ENCODE peak calls at places on chromosome 16, in four cellular contexts. H is heart right ventricle, S is neural progenitor cell, G is sigmoid colon. L is an unnamed sample.

GRCh38 chr16:47460301-47460754 is 535 bp downstream of the ITFG1 start:
- DNase-seq in H (no peak), S (no peak), G (no peak), L (no peak)

GRCh38 chr16:53089434-53090270 is 34.9 kb downstream of the CHD9 start:
- DNase-seq in H (no peak), S (peak), G (peak), L (no peak)

GRCh38 chr16:6193718-6194117 is 1096.1 kb upstream of the EEF2KMT start:
- DNase-seq in H (no peak), S (peak), G (no peak), L (no peak)

GRCh38 chr16:2339521-2340484 is 725 bp downstream of the ABCA3 start:
- DNase-seq in H (peak), S (peak), G (peak), L (no peak)

GRCh38 chr16:1534021-1535020 is 855 bp downstream of the TMEM204 start:
- DNase-seq in H (peak), S (no peak), G (no peak), L (no peak)

GRCh38 chr16:9911231-9911630 is 271.0 kb downstream of the GRIN2A start:
- DNase-seq in H (no peak), S (no peak), G (no peak), L (no peak)

GRCh38 chr16:84109598-84110325 is 7.0 kb downstream of the MBTPS1 start:
- DNase-seq in H (no peak), S (no peak), G (no peak), L (no peak)

GRCh38 chr16:53605356-53605755 is 98.3 kb downstream of the RPGRIP1L start:
- DNase-seq in H (no peak), S (no peak), G (no peak), L (no peak)

GRCh38 chr16:20410153-20410723 is 904 bp downstream of the ACSM5 start:
- DNase-seq in H (no peak), S (no peak), G (no peak), L (no peak)

GRCh38 chr16:30918614-30919013 is 4.8 kb upstream of the FBXL19 start:
- DNase-seq in H (no peak), S (no peak), G (no peak), L (no peak)

GRCh38 chr16:55323637-55324490 is at the start of gene IRX6:
- DNase-seq in H (peak), S (peak), G (no peak), L (no peak)

GRCh38 chr16:30585022-30585399 is 486 bp downstream of the ZNF785 start:
- DNase-seq in H (no peak), S (peak), G (peak), L (no peak)

GRCh38 chr16:6946106-6946505 is 386.5 kb upstream of the RBFOX1 start:
- DNase-seq in H (no peak), S (no peak), G (no peak), L (no peak)

GRCh38 chr16:67110136-67110847 is 551 bp downstream of the PHAF1 start:
- DNase-seq in H (no peak), S (peak), G (no peak), L (no peak)

GRCh38 chr16:84277244-84277823 is 17.3 kb upstream of the WFDC1 start:
- DNase-seq in H (peak), S (peak), G (peak), L (no peak)

GRCh38 chr16:1763521-1764511 is 7.5 kb downstream of the NME3 start:
- DNase-seq in H (no peak), S (peak), G (no peak), L (no peak)

GRCh38 chr16:2675714-2676113 is 6.6 kb upstream of the KCTD5 start:
- DNase-seq in H (no peak), S (no peak), G (peak), L (peak)

GRCh38 chr16:64910351-64910750 is 211.5 kb downstream of the CDH11 start:
- DNase-seq in H (peak), S (peak), G (no peak), L (peak)

GRCh38 chr16:4015275-4015990 is 100.8 kb downstream of the ADCY9 start:
- DNase-seq in H (no peak), S (no peak), G (no peak), L (no peak)

GRCh38 chr16:69182730-69183416 is 4.1 kb upstream of the SNTB2 start:
- DNase-seq in H (no peak), S (no peak), G (peak), L (no peak)

GRCh38 chr16:88772871-88773811 is 11.9 kb downstream of the PIEZO1 start:
- DNase-seq in H (peak), S (peak), G (peak), L (no peak)

GRCh38 chr16:88771294-88771772 is 13.7 kb downstream of the PIEZO1 start:
- DNase-seq in H (peak), S (no peak), G (no peak), L (no peak)

GRCh38 chr16:88768041-88768876 is 16.8 kb downstream of the PIEZO1 start:
- DNase-seq in H (peak), S (peak), G (peak), L (no peak)

GRCh38 chr16:88769617-88770458 is 15.2 kb downstream of the PIEZO1 start:
- DNase-seq in H (no peak), S (peak), G (no peak), L (no peak)

GRCh38 chr16:88770459-88771293 is 14.3 kb downstream of the PIEZO1 start:
- DNase-seq in H (peak), S (peak), G (peak), L (no peak)
- H3K4me3 ChIP-seq in H (no peak), S (no peak), G (peak), L (no peak)

GRCh38 chr16:13099822-13100221 is 198.4 kb downstream of the SHISA9 start:
- DNase-seq in H (no peak), S (peak), G (no peak), L (no peak)

GRCh38 chr16:13101828-13102227 is 200.4 kb downstream of the SHISA9 start:
- DNase-seq in H (no peak), S (no peak), G (no peak), L (no peak)

GRCh38 chr16:13102401-13102800 is 201.0 kb downstream of the SHISA9 start:
- DNase-seq in H (no peak), S (no peak), G (no peak), L (no peak)

GRCh38 chr16:13098536-13098935 is 197.1 kb downstream of the SHISA9 start:
- DNase-seq in H (no peak), S (no peak), G (no peak), L (no peak)

DNA sequence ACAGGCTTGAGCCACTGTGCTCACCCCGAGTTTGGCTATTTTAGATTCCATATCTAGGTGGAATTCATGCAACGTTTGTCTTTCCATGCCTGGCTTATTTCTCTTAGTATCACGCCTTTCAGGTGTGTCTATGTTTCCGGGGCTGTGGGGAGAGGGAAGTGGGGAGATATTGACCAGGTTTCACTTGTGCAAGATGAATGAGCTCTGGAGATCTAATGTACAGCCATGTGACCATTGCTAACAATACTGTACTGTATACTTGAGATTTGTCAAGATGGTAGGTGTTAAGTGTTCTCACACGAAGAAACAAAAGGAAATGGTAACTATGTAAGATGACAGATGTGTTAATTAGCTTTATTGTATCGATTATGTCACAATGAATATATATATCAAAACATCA is 199.6 kb downstream of the SHISA9 start:
- DNase-seq in H (no peak), S (no peak), G (no peak), L (no peak)
- H3K4me3 ChIP-seq in H (no peak), S (no peak), G (no peak), L (no peak)

GRCh38 chr16:56643080-56643778 is 4.8 kb downstream of the MT1A start:
- DNase-seq in H (peak), S (peak), G (peak), L (peak)
- H3K4me3 ChIP-seq in H (peak), S (peak), G (peak), L (peak)

DNA sequence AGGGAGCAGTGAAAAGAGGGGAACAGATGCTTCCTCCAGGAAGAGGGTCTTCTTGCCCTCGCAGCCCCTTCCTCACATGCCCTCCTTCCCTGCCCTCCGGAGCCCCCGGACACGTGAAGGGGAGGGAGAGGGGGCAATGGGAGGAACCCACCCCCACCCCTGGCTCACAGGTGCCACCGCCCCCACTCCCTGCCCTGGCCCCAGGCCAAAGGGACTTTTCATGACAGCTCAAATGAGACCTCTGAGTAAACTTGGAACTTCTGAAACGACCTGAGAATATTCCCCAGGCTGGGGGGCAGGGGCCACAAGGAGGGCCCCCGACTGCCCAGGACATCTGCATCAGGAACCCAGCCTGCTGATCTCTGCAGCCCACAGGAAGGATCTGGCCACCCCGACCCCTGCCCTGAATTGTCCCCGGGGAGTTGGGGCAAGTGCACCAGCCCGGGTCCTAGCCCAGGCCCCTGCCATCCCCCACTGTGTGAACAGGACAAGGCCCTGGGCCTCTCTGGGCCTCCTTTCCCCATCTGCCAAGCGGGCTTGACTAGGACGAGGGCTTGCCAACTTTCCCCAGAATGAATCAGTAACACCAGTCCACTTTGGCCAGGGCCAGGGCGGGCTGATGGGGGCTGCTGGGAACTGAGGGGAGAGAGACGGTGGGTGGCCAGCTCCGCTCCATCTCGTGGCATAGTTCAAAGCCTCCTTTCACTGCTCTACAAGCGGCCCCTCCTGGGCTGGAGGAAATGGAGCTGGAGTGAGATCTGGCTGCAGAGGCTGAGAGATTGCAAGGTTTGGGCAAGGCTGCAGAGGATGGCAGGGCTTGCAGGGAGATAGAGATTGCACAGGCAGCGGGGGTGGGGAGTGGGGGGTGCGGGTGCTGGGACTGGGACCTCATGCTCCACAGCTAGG is 3.8 kb downstream of the IL21R start:
- DNase-seq in H (no peak), S (no peak), G (no peak), L (peak)
- H3K4me3 ChIP-seq in H (no peak), S (no peak), G (no peak), L (no peak)

GRCh38 chr16:25411376-25412081 is 153.9 kb upstream of the ZKSCAN2 start:
- DNase-seq in H (no peak), S (peak), G (no peak), L (no peak)

GRCh38 chr16:25419123-25419522 is 161.5 kb upstream of the ZKSCAN2 start:
- DNase-seq in H (no peak), S (no peak), G (no peak), L (no peak)

GRCh38 chr16:25416002-25416401 is 158.4 kb upstream of the ZKSCAN2 start:
- DNase-seq in H (no peak), S (no peak), G (no peak), L (no peak)

GRCh38 chr16:25413133-25413532 is 155.5 kb upstream of the ZKSCAN2 start:
- DNase-seq in H (no peak), S (no peak), G (no peak), L (no peak)

GRCh38 chr16:25413962-25414361 is 156.3 kb upstream of the ZKSCAN2 start:
- DNase-seq in H (no peak), S (no peak), G (no peak), L (no peak)
- H3K4me3 ChIP-seq in H (no peak), S (no peak), G (no peak), L (no peak)

GRCh38 chr16:85583491-85584181 is 29.5 kb upstream of the GSE1 start:
- DNase-seq in H (no peak), S (peak), G (no peak), L (no peak)
- H3K4me3 ChIP-seq in H (no peak), S (peak), G (no peak), L (no peak)

GRCh38 chr16:72927199-72928088 is 120.5 kb downstream of the ZFHX3 start:
- DNase-seq in H (no peak), S (no peak), G (peak), L (no peak)
- H3K4me3 ChIP-seq in H (no peak), S (no peak), G (no peak), L (peak)

L was measured in coronary artery.